ENCODE peak calls at places on chromosomes 3 and 15, in nine cellular contexts. R, L, Y, B, J, A, T, H and F are unnamed samples.

GRCh38 chr3:58573638-58574037 is 3.6 kb downstream of the FAM107A start:
- DNase-seq in R (no peak), J (no peak), A (no peak), H (peak; percentile 14), Y (no peak), B (no peak), T (peak; percentile 19), L (no peak), F (no peak)

GRCh38 chr3:44926921-44927320 is 49.1 kb downstream of the ZDHHC3 start:
- DNase-seq in J (no peak), A (no peak), R (no peak), T (no peak), H (no peak), L (no peak), Y (no peak), B (no peak), F (no peak)

GRCh38 chr15:36334059-36334458 is 245.4 kb upstream of the CDIN1 start:
- DNase-seq in J (no peak), A (no peak), L (no peak), R (no peak), H (no peak), B (no peak), Y (peak; percentile 58), T (peak; percentile 31), F (no peak)

GRCh38 chr3:7964899-7965298 is 536.7 kb upstream of the LMCD1 start:
- DNase-seq in J (peak; percentile 37), H (no peak), B (no peak), R (no peak), A (no peak), L (no peak), Y (no peak), T (no peak), F (peak; percentile 25)

GRCh38 chr3:120172070-120172469 is 77.8 kb upstream of the GSK3B start:
- DNase-seq in T (peak; percentile 98), H (no peak), B (no peak), J (no peak), A (no peak), R (no peak), L (no peak), Y (peak; percentile 45), F (no peak)

GRCh38 chr15:33008284-33009011 is 186.1 kb downstream of the FMN1 start:
- DNase-seq in Y (no peak), T (peak; percentile 66), R (no peak), H (no peak), A (no peak), J (no peak), L (no peak), B (peak; percentile 82), F (no peak)

GRCh38 chr15:48052871-48053383 is 67.9 kb upstream of the SLC24A5 start:
- DNase-seq in R (no peak), H (no peak), B (no peak), J (no peak), A (no peak), L (no peak), T (peak; percentile 2), Y (peak; percentile 59), F (no peak)

GRCh38 chr3:44198265-44198956 is 43.3 kb upstream of the TOPAZ1 start:
- DNase-seq in T (peak; percentile 84), J (peak; percentile 93), Y (peak; percentile 91), H (peak; percentile 90), B (peak; percentile 84), R (peak; percentile 56), L (peak; percentile 79), A (peak; percentile 79), F (peak; percentile 92)

GRCh38 chr3:30721314-30721634 is 114.9 kb downstream of the TGFBR2 start:
- DNase-seq in A (no peak), T (no peak), B (no peak), Y (no peak), J (no peak), L (no peak), R (no peak), H (no peak), F (no peak)

GRCh38 chr3:57281710-57282109 is 10.8 kb downstream of the ASB14 start:
- DNase-seq in H (no peak), T (peak; percentile 58), A (no peak), B (no peak), J (no peak), R (no peak), L (no peak), Y (peak; percentile 43), F (no peak)

GRCh38 chr15:51724673-51725072 is 12.8 kb downstream of the LYSMD2 start:
- DNase-seq in B (no peak), Y (no peak), H (no peak), T (no peak), J (peak; percentile 21), R (no peak), A (no peak), L (no peak), F (peak; percentile 20)

GRCh38 chr15:51724199-51724598 is 13.3 kb downstream of the LYSMD2 start:
- DNase-seq in R (no peak), J (no peak), T (no peak), A (no peak), L (no peak), H (no peak), Y (no peak), B (no peak), F (no peak)

GRCh38 chr15:51726302-51727073 is 11.0 kb downstream of the LYSMD2 start:
- DNase-seq in A (peak; percentile 77), R (peak; percentile 85), Y (peak; percentile 86), J (peak; percentile 83), L (no peak), B (no peak), H (peak; percentile 81), T (peak; percentile 96), F (peak; percentile 66)

GRCh38 chr15:51731549-51732267 is 5.7 kb downstream of the LYSMD2 start:
- DNase-seq in Y (no peak), A (no peak), J (peak; percentile 15), B (peak; percentile 61), R (no peak), L (peak; percentile 71), T (peak; percentile 50), H (no peak), F (no peak)

DNA sequence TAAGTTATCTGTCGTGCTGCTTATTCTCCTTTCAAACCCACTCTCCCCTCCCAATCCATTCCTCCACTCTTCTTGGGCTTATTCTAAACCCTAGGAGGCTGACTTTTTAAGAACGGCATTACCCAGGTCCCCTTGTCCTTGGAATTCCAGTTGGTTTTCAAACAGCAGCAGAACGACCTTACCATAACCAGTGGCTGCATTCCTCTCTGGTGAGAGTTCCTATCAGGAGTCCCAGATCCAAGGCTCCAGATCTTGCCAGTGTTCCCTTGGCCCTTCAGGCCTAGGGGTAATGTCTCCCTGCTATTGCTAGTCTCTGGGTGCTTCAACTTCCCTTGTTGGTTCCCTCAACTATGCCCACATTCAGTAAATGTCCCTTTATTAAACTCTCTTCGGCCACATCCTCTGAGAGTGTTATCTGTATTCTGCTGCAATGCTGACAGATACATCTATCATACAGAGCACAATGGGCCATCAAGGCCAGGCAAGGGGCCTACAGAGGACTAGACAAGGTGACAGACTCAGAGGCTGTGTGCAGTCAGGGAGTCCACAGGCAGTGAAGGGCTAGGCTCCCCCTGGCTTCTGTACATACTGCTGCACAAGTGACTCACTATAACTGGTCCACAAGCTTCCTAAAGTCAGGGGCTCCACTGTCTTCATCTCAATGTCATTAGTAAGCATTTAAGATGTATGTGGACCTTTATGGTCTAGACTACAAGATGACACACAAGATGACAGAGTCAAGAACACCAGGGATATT is 10.1 kb downstream of the LYSMD2 start:
- DNase-seq in A (peak; percentile 12), B (no peak), Y (peak; percentile 30), H (no peak), R (no peak), T (peak; percentile 68), J (peak; percentile 24), L (no peak), F (no peak)
- H2AFZ ChIP-seq in A (no peak overlapping the region), B (no peak overlapping the region), Y (no peak overlapping the region), H (no peak overlapping the region), R (no peak overlapping the region), T (no peak overlapping the region), J (no peak overlapping the region), L (no peak overlapping the region), F (no peak overlapping the region)

GRCh38 chr3:111585214-111585613 is 9.9 kb downstream of the ZBED2 start:
- DNase-seq in Y (peak; percentile 98), L (no peak), B (no peak), T (peak; percentile 20), R (peak; percentile 75), H (peak; percentile 70), A (no peak), J (no peak), F (no peak)

GRCh38 chr3:111579495-111579894 is 15.7 kb downstream of the ZBED2 start:
- DNase-seq in H (no peak), A (no peak), T (no peak), L (no peak), B (no peak), R (no peak), J (no peak), Y (no peak), F (no peak)

GRCh38 chr3:111581403-111582113 is 13.6 kb downstream of the ZBED2 start:
- DNase-seq in B (no peak), Y (peak; percentile 83), H (no peak), T (no peak), J (no peak), L (no peak), R (no peak), A (no peak), F (no peak)

GRCh38 chr3:111584724-111585123 is 10.4 kb downstream of the ZBED2 start:
- DNase-seq in L (no peak), B (no peak), H (no peak), R (no peak), A (no peak), T (no peak), Y (peak; percentile 46), J (no peak), F (no peak)

GRCh38 chr3:111582114-111582461 is 13.1 kb downstream of the ZBED2 start:
- DNase-seq in L (no peak), H (peak; percentile 62), R (peak; percentile 63), T (peak; percentile 87), B (no peak), A (no peak), Y (peak; percentile 98), J (no peak), F (no peak)
- TF ChIP-seq EZH2phosphoT487 in L (no peak), H (no peak), R (no peak), T (no peak), B (no peak), A (no peak), Y (no peak), J (no peak), F (no peak)

DNA sequence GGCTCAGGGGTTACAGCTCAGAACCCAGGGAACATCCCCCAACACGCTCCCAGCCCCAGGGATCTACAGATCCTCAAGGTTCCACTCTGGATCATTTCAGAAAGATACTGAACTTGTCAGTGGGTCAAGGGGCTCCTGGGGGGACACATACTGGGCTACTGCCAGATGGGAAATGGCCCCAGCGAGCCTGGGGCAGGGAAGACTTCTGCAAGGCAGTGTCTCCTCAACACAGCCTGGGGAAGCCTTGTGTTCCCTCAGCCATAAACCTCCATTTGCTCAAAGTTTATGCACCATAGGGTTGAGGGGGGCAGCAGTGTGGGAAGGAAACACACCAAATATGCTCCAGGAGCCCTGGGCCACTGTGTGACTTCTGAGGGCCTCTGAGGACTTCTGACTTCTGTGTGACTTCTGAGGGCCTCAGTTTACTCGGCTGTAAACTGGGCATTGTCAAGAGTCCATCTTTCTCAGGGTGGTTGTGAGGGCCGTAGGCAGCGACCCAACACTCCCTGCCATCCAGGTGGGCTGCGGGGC is 58.4 kb downstream of the IQSEC1 start:
- DNase-seq in J (no peak), H (no peak), L (no peak), Y (no peak), R (no peak), T (no peak), B (peak; percentile 21), A (no peak), F (no peak)
- H2AFZ ChIP-seq in J (no peak overlapping the region), H (no peak overlapping the region), L (no peak overlapping the region), Y (no peak overlapping the region), R (no peak overlapping the region), T (no peak overlapping the region), B (no peak overlapping the region), A (no peak overlapping the region), F (no peak overlapping the region)

GRCh38 chr3:24264011-24264410 is 230.6 kb downstream of the THRB start:
- DNase-seq in L (no peak), Y (no peak), R (no peak), T (no peak), H (no peak), J (no peak), A (no peak), B (no peak), F (no peak)
- TF ChIP-seq EZH2phosphoT487 in L (no peak), Y (no peak), R (no peak), T (no peak), H (no peak), J (no peak), A (no peak), B (no peak), F (no peak)